ENCODE peak calls at places on chromosomes 4 and X, in four cellular contexts. One of them, this sample, is unnamed.

GRCh38 chr4:89283226-89283974 is 24.2 kb downstream of the GPRIN3 start:
- DNase-seq in body of pancreas: peak; percentile 15
- DNase-seq in ecto neural progenitor cell: no peak
- DNase-seq in fibroblast of gingiva: peak; percentile 30
- DNase-seq in this sample: peak; percentile 18

GRCh38 chr4:178205826-178206225 is 763.6 kb upstream of the AGA start:
- DNase-seq in body of pancreas: no peak
- DNase-seq in ecto neural progenitor cell: no peak
- DNase-seq in fibroblast of gingiva: no peak
- DNase-seq in this sample: no peak

GRCh38 chrX:23908219-23909003 is 605 bp downstream of the CXorf58 start:
- DNase-seq in body of pancreas: peak; percentile 17
- DNase-seq in ecto neural progenitor cell: no peak
- DNase-seq in fibroblast of gingiva: no peak
- DNase-seq in this sample: no peak

GRCh38 chr4:4994312-4995097 is 24.8 kb downstream of the CYTL1 start:
- DNase-seq in body of pancreas: no peak
- DNase-seq in ecto neural progenitor cell: no peak
- DNase-seq in fibroblast of gingiva: no peak
- DNase-seq in this sample: no peak

GRCh38 chr4:20544645-20545044 is 155.6 kb upstream of the PACRGL start:
- DNase-seq in body of pancreas: no peak
- DNase-seq in ecto neural progenitor cell: no peak
- DNase-seq in fibroblast of gingiva: peak; percentile 71
- DNase-seq in this sample: peak; percentile 63

GRCh38 chr4:69749771-69750170 is 10.6 kb downstream of the SULT1B1 start:
- DNase-seq in body of pancreas: no peak
- DNase-seq in ecto neural progenitor cell: no peak
- DNase-seq in fibroblast of gingiva: no peak
- DNase-seq in this sample: peak; percentile 62

GRCh38 chr4:40056722-40057539 is at the start of gene N4BP2:
- DNase-seq in body of pancreas: peak; percentile 91
- DNase-seq in ecto neural progenitor cell: peak; percentile 80
- DNase-seq in fibroblast of gingiva: peak; percentile 80
- DNase-seq in this sample: peak; percentile 76

GRCh38 chrX:3603026-3603661 is 110.3 kb downstream of the PRKX start:
- DNase-seq in body of pancreas: no peak
- DNase-seq in ecto neural progenitor cell: no peak
- DNase-seq in fibroblast of gingiva: no peak
- DNase-seq in this sample: no peak

GRCh38 chr4:176467011-176467410 is 147.2 kb downstream of the SPCS3 start:
- DNase-seq in body of pancreas: no peak
- DNase-seq in ecto neural progenitor cell: no peak
- DNase-seq in fibroblast of gingiva: peak; percentile 51
- DNase-seq in this sample: peak; percentile 77

GRCh38 chr4:98828801-98829200 is 100.1 kb downstream of the EIF4E start:
- DNase-seq in body of pancreas: no peak
- DNase-seq in ecto neural progenitor cell: no peak
- DNase-seq in fibroblast of gingiva: no peak
- DNase-seq in this sample: peak; percentile 3

GRCh38 chrX:130909469-130910136 is 6.6 kb upstream of the ENOX2 start:
- DNase-seq in body of pancreas: no peak
- DNase-seq in ecto neural progenitor cell: no peak
- DNase-seq in fibroblast of gingiva: peak; percentile 29
- DNase-seq in this sample: peak; percentile 51

GRCh38 chr4:155207534-155208257 is 740 bp upstream of the NPY2R start:
- DNase-seq in body of pancreas: peak; percentile 2
- DNase-seq in ecto neural progenitor cell: peak; percentile 73
- DNase-seq in fibroblast of gingiva: peak; percentile 7
- DNase-seq in this sample: no peak

GRCh38 chr4:93183589-93183988 is 645.0 kb upstream of the ATOH1 start:
- DNase-seq in body of pancreas: no peak
- DNase-seq in ecto neural progenitor cell: no peak
- DNase-seq in fibroblast of gingiva: no peak
- DNase-seq in this sample: no peak

GRCh38 chrX:3516051-3516541 is 169.6 kb upstream of the MXRA5 start:
- DNase-seq in body of pancreas: no peak
- DNase-seq in ecto neural progenitor cell: no peak
- DNase-seq in fibroblast of gingiva: peak; percentile 84
- DNase-seq in this sample: peak; percentile 75

GRCh38 chr4:111883557-111883999 is 261.7 kb upstream of the FAM241A start:
- DNase-seq in body of pancreas: no peak
- DNase-seq in ecto neural progenitor cell: no peak
- DNase-seq in fibroblast of gingiva: no peak
- DNase-seq in this sample: peak; percentile 13

GRCh38 chrX:78997870-78998558 is 52.8 kb downstream of the P2RY10 start:
- DNase-seq in body of pancreas: no peak
- DNase-seq in ecto neural progenitor cell: no peak
- DNase-seq in fibroblast of gingiva: no peak
- DNase-seq in this sample: no peak

GRCh38 chrX:41050359-41050758 is 34.9 kb upstream of the USP9X start:
- DNase-seq in body of pancreas: no peak
- DNase-seq in ecto neural progenitor cell: no peak
- DNase-seq in fibroblast of gingiva: no peak
- DNase-seq in this sample: no peak

GRCh38 chr4:87559090-87559837 is 30.1 kb upstream of the SPARCL1 start:
- DNase-seq in body of pancreas: no peak
- DNase-seq in ecto neural progenitor cell: no peak
- DNase-seq in fibroblast of gingiva: no peak
- DNase-seq in this sample: no peak

GRCh38 chrX:103831342-103831802 is 685 bp downstream of the RAB9B start:
- DNase-seq in body of pancreas: no peak
- DNase-seq in ecto neural progenitor cell: no peak
- DNase-seq in fibroblast of gingiva: no peak
- DNase-seq in this sample: no peak

GRCh38 chrX:23626651-23627050 is 40.6 kb upstream of the PRDX4 start:
- DNase-seq in body of pancreas: no peak
- DNase-seq in ecto neural progenitor cell: no peak
- DNase-seq in fibroblast of gingiva: no peak
- DNase-seq in this sample: no peak

GRCh38 chr4:20251796-20252655 is at the start of gene SLIT2:
- DNase-seq in body of pancreas: peak; percentile 79
- DNase-seq in ecto neural progenitor cell: peak; percentile 95
- DNase-seq in fibroblast of gingiva: peak; percentile 82
- DNase-seq in this sample: peak; percentile 85

GRCh38 chr4:47668810-47669408 is 169.0 kb downstream of the CORIN start:
- DNase-seq in body of pancreas: peak; percentile 44
- DNase-seq in ecto neural progenitor cell: no peak
- DNase-seq in fibroblast of gingiva: peak; percentile 55
- DNase-seq in this sample: peak; percentile 61

GRCh38 chrX:110210417-110211139 is 107.3 kb downstream of the AMMECR1 start:
- DNase-seq in body of pancreas: no peak
- DNase-seq in ecto neural progenitor cell: no peak
- DNase-seq in fibroblast of gingiva: peak; percentile 81
- DNase-seq in this sample: peak; percentile 90

GRCh38 chrX:133640161-133641015 is 225.1 kb upstream of the GPC4 start:
- DNase-seq in body of pancreas: no peak
- DNase-seq in ecto neural progenitor cell: no peak
- DNase-seq in fibroblast of gingiva: no peak
- DNase-seq in this sample: peak; percentile 57

GRCh38 chr4:85774000-85774399 is 299.1 kb downstream of the ARHGAP24 start:
- DNase-seq in body of pancreas: no peak
- DNase-seq in ecto neural progenitor cell: no peak
- DNase-seq in fibroblast of gingiva: no peak
- DNase-seq in this sample: no peak

GRCh38 chr4:73661646-73662119 is 41.4 kb upstream of the RASSF6 start:
- DNase-seq in body of pancreas: no peak
- DNase-seq in ecto neural progenitor cell: no peak
- DNase-seq in fibroblast of gingiva: peak; percentile 90
- DNase-seq in this sample: peak; percentile 97

GRCh38 chr4:77010841-77011354 is 61.3 kb downstream of the SEPTIN11 start:
- DNase-seq in body of pancreas: no peak
- DNase-seq in ecto neural progenitor cell: no peak
- DNase-seq in fibroblast of gingiva: peak; percentile 59
- DNase-seq in this sample: peak; percentile 91

GRCh38 chrX:21493226-21493850 is 119.1 kb downstream of the CNKSR2 start:
- DNase-seq in body of pancreas: no peak
- DNase-seq in ecto neural progenitor cell: no peak
- DNase-seq in fibroblast of gingiva: no peak
- DNase-seq in this sample: peak; percentile 9

This sample was measured in AG10803.